ENCODE peak calls at places on chromosomes 16 and 17, in four cellular contexts. V is CD8-positive, alpha-beta T cell; G is GM12865; T is nephron progenitor cell. F is an unnamed sample.
A peak's percentile ranks its signal among the peaks of the same experiment; 100 is the strongest.

GRCh38 chr17:44787271-44787940 is 28.6 kb downstream of the ADAM11 start:
- DNase-seq in V (no peak), G (no peak), T (no peak), F (no peak)

GRCh38 chr17:27353469-27354050 is 59.6 kb downstream of the WSB1 start:
- DNase-seq in V (peak; percentile 86), G (peak; percentile 91), T (peak; percentile 89), F (peak; percentile 98)

GRCh38 chr17:49455226-49455968 is 39.7 kb upstream of the NGFR start:
- DNase-seq in V (no peak), G (no peak), T (no peak), F (no peak)

GRCh38 chr16:73020409-73020884 is 27.5 kb downstream of the ZFHX3 start:
- DNase-seq in V (no peak), G (no peak), T (no peak), F (no peak)

GRCh38 chr16:71628810-71629209 is 2.8 kb downstream of the MARVELD3 start:
- DNase-seq in V (no peak), G (no peak), T (no peak), F (no peak)

GRCh38 chr16:56226187-56226586 is 34.9 kb downstream of the GNAO1 start:
- DNase-seq in V (no peak), G (no peak), T (no peak), F (no peak)

GRCh38 chr17:69428252-69428980 is 13.9 kb downstream of the MAP2K6 start:
- DNase-seq in V (no peak), G (peak; percentile 12), T (no peak), F (no peak)

GRCh38 chr17:12362853-12363252 is 302.8 kb upstream of the MYOCD start:
- DNase-seq in V (no peak), G (no peak), T (no peak), F (no peak)

GRCh38 chr17:77959216-77959925 is 868 bp downstream of the TNRC6C start:
- DNase-seq in V (no peak), G (no peak), T (peak; percentile 34), F (peak; percentile 50)

GRCh38 chr17:78957076-78957475 is 22.6 kb downstream of the LGALS3BP start:
- DNase-seq in V (no peak), G (no peak), T (no peak), F (no peak)

GRCh38 chr16:86222541-86222940 is 287.8 kb upstream of the FOXF1 start:
- DNase-seq in V (no peak), G (no peak), T (no peak), F (no peak)

GRCh38 chr17:62737513-62737912 is 70.6 kb downstream of the MARCHF10 start:
- DNase-seq in V (no peak), G (peak; percentile 67), T (no peak), F (no peak)

GRCh38 chr17:40349477-40350409 is 14.8 kb downstream of the GJD3 start:
- DNase-seq in V (no peak), G (no peak), T (no peak), F (no peak)

GRCh38 chr17:52157161-52157560 is 1.4 kb downstream of the CA10 start:
- DNase-seq in V (no peak), G (no peak), T (no peak), F (no peak)

GRCh38 chr17:57463103-57463885 is 207.0 kb downstream of the MSI2 start:
- DNase-seq in V (no peak), G (peak; percentile 97), T (no peak), F (peak; percentile 94)

GRCh38 chr16:31335431-31335830 is 19.5 kb upstream of the ITGAX start:
- DNase-seq in V (no peak), G (no peak), T (no peak), F (no peak)

GRCh38 chr16:86355951-86356350 is 154.4 kb upstream of the FOXF1 start:
- DNase-seq in V (no peak), G (no peak), T (no peak), F (no peak)

GRCh38 chr16:15975172-15975571 is 25.8 kb downstream of the ABCC1 start:
- DNase-seq in V (no peak), G (no peak), T (no peak), F (no peak)

GRCh38 chr16:84847554-84848415 is 28.0 kb downstream of the CRISPLD2 start:
- DNase-seq in V (no peak), G (no peak), T (no peak), F (no peak)

GRCh38 chr17:76075364-76076099 is 951 bp downstream of the GALR2 start:
- DNase-seq in V (no peak), G (no peak), T (peak; percentile 54), F (peak; percentile 43)

GRCh38 chr16:30761427-30761927 is 385 bp downstream of the CFAP119 start:
- DNase-seq in V (peak; percentile 51), G (peak; percentile 66), T (peak; percentile 69), F (peak; percentile 73)

GRCh38 chr16:23745263-23745662 is 9.6 kb upstream of the CHP2 start:
- DNase-seq in V (no peak), G (no peak), T (no peak), F (no peak)

DNA sequence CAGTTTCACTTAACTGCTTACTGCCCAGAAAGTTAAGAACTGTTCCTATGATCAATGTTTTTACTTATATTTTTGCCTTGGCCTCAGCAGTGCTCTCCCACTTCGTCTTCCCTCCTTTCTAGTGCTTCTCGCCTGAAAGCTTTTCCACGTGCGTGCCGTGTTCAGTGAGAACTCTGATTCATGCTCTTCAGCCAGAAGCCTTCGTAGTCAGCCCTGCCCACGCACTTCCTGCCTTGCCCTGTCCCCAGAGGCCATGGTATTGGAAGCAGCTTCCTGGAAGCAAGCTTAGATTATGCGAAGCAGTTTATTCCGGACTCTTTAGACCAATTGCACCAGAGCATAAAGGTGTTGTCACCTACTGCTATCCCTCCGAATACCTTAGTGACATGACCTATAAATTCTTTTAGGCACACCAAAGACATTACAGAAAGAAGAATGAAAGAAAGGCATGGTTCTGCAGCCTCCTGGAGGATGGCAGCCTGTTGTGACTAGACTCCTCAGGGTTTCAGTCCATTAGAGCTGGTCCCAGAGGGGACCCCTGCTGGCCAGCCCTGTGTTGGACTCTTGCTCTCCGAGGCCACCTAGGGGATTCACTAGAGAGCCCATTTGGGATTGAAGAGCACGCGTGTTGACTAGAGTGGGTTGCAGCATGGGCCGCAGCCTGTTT is 105.2 kb downstream of the RPTOR start:
- DNase-seq in V (peak; percentile 69), G (peak; percentile 21), T (peak; percentile 62), F (peak; percentile 62)
- TF ChIP-seq CTCF in V (peak; percentile 35), G (peak; percentile 14), T (peak; percentile 70), F (peak; percentile 45)

GRCh38 chr17:60637683-60638082 is 37.7 kb downstream of the PPM1D start:
- DNase-seq in V (no peak), G (no peak), T (no peak), F (no peak)

GRCh38 chr17:60639019-60639330 is 38.7 kb upstream of the BCAS3 start:
- DNase-seq in V (no peak), G (no peak), T (no peak), F (no peak)

GRCh38 chr17:60640503-60640902 is 37.1 kb upstream of the BCAS3 start:
- DNase-seq in V (no peak), G (no peak), T (no peak), F (no peak)

GRCh38 chr17:60641126-60641525 is 36.5 kb upstream of the BCAS3 start:
- DNase-seq in V (no peak), G (no peak), T (no peak), F (no peak)

GRCh38 chr17:60641810-60642220 is 35.8 kb upstream of the BCAS3 start:
- DNase-seq in V (peak; percentile 47), G (peak; percentile 74), T (peak; percentile 53), F (peak; percentile 57)
- TF ChIP-seq CTCF in V (no peak), G (peak; percentile 37), T (peak; percentile 71), F (peak; percentile 27)

GRCh38 chr16:87933140-87933495 is 3.2 kb downstream of the CA5A start:
- DNase-seq in V (no peak), G (no peak), T (no peak), F (no peak)

GRCh38 chr16:87931504-87931903 is 4.8 kb downstream of the CA5A start:
- DNase-seq in V (no peak), G (no peak), T (no peak), F (no peak)

GRCh38 chr16:87927195-87927562 is 9.2 kb downstream of the CA5A start:
- DNase-seq in V (no peak), G (no peak), T (no peak), F (no peak)

GRCh38 chr16:87929986-87930385 is 6.3 kb downstream of the CA5A start:
- DNase-seq in V (no peak), G (no peak), T (no peak), F (no peak)

DNA sequence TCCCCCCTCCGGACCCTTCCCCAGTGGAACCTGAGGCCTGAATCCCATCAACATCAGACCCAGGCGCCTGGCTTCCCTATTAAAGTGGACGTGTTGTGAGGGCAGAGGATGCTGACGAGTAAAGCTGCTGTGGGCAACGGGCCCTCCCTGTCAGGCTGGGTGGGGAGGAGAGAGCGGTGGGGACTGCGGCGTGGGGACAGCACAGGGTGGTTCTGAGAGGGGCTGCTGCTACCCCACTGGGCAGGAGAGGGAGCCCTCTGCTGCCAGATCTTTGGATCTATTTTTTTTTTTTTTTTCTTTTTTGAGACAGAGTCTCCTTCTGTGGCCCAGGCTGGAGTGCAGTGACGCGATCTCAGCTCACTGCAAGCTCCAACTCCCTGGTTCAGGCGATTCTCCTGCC is 5.9 kb downstream of the CA5A start:
- DNase-seq in V (no peak), G (no peak), T (no peak), F (no peak)
- TF ChIP-seq CTCF in V (no peak), G (peak; percentile 19), T (peak; percentile 10), F (no peak)

GRCh38 chr16:4471869-4472268 is 2.6 kb downstream of the NMRAL1 start:
- DNase-seq in V (no peak), G (no peak), T (no peak), F (no peak)

GRCh38 chr16:4477966-4478365 is 1.8 kb downstream of the HMOX2 start:
- DNase-seq in V (no peak), G (no peak), T (no peak), F (no peak)

GRCh38 chr16:4474192-4474961 is at the start of gene NMRAL1:
- DNase-seq in V (peak; percentile 91), G (peak; percentile 94), T (peak; percentile 75), F (peak; percentile 95)

GRCh38 chr16:4472880-4473279 is 1.5 kb downstream of the NMRAL1 start:
- DNase-seq in V (no peak), G (no peak), T (no peak), F (no peak)

DNA sequence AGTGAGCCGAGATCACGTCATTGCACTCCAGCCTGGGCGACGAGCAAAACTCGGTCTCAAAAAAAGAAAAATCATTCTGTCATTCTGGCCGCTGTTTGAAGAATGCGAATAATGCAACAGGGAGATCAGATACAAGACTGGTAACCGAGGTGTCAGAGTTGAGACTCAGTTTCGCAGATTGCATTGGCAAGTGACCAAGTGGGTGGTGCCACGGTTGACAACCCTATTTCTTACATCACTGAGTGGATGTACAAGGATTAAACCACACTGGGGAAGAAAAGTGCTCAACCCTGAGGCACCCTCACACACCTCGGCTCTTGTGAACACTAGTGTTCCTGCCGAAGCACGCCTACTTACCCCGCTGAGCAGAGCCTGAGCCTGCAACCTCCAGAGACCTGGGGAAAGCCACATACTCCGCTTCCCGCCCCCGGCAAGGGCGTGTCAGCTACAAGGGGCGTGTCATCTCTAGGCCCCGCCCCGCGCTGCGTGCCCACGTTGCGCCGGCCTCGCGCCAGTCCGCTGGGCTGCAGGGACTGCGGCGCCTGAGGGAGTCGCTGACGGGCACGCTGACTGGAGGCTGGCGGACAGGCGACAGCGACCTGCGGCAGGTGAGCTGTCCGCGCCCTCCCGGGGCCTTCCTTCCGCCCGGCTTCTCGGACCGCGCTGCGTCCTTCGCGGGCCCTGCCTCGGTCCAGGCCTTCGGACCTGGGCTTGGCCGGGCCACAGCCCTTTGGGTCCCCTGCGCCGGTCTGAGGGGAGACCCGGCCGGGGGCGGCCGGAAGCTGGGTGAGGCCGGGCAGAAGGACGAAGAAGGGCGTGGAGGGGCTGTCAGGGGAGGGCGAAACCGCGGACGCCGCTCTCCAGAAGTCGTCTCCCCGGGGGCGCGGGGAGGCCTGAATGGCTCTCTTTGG is at the start of gene HMOX2:
- DNase-seq in V (peak; percentile 86), G (peak; percentile 98), T (peak; percentile 91), F (peak; percentile 98)
- TF ChIP-seq CTCF in V (no peak), G (peak; percentile 44), T (peak; percentile 18), F (peak; percentile 63)